ENCODE peak calls at places on chromosomes 13 and 19, in eight cellular contexts. I, C, Y, A, J, N, T and Q are unnamed samples.

GRCh38 chr13:95235944-95236343 is 65.3 kb downstream of the ABCC4 start:
- DNase-seq in T (no peak), C (no peak), I (no peak), J (no peak), N (no peak), A (no peak), Y (no peak), Q (no peak)

GRCh38 chr19:6374179-6374709 is 1.5 kb downstream of the PSPN start:
- DNase-seq in Y (no peak), I (no peak), T (no peak), J (no peak), N (no peak), A (no peak), C (no peak), Q (no peak)

GRCh38 chr19:8116437-8117293 is 32.7 kb downstream of the FBN3 start:
- DNase-seq in I (no peak), T (peak; percentile 74), A (no peak), C (no peak), Y (no peak), N (no peak), J (no peak), Q (no peak)

GRCh38 chr19:10305139-10305806 is 4.3 kb downstream of the ZGLP1 start:
- DNase-seq in Y (no peak), I (no peak), A (no peak), N (no peak), T (peak; percentile 90), J (no peak), C (no peak), Q (no peak)

GRCh38 chr19:13557756-13558398 is 51.6 kb upstream of the CACNA1A start:
- DNase-seq in N (no peak), T (no peak), J (no peak), I (no peak), Y (peak; percentile 68), A (no peak), C (no peak), Q (peak; percentile 18)

GRCh38 chr13:36447501-36447900 is 15.2 kb downstream of the CCNA1 start:
- DNase-seq in N (no peak), Y (no peak), J (no peak), T (no peak), A (no peak), C (no peak), I (no peak), Q (no peak)

GRCh38 chr19:27729332-27729731 is 1483.6 kb downstream of the UQCRFS1 start:
- DNase-seq in C (no peak), T (no peak), Y (no peak), A (no peak), J (no peak), N (no peak), I (no peak), Q (no peak)

GRCh38 chr13:47903836-47904235 is 97.2 kb downstream of the SUCLA2 start:
- DNase-seq in A (no peak), I (no peak), C (no peak), T (no peak), J (no peak), N (no peak), Y (no peak), Q (no peak)

GRCh38 chr13:28716511-28716910 is 2.3 kb downstream of the SLC46A3 start:
- DNase-seq in N (no peak), I (peak; percentile 78), T (no peak), C (no peak), Y (peak; percentile 86), J (peak; percentile 83), A (no peak), Q (no peak)